ENCODE peak calls at places on chromosomes 13 and 19, in ten cellular contexts. E, D, C, Q, A, P, L, N, F and K are unnamed samples.

GRCh38 chr13:40477623-40478608 is 188.5 kb downstream of the FOXO1 start:
- DNase-seq in Q (no peak), E (no peak), D (no peak), L (no peak), N (no peak), C (no peak), P (no peak), A (no peak), F (no peak), K (peak)

GRCh38 chr19:13404236-13404635 is 102.0 kb downstream of the CACNA1A start:
- DNase-seq in P (no peak), L (no peak), E (no peak), A (no peak), Q (no peak), F (no peak), N (no peak), C (no peak), D (no peak), K (no peak)

GRCh38 chr19:30160426-30160825 is 211.8 kb upstream of the ZNF536 start:
- DNase-seq in E (no peak), F (no peak), P (no peak), L (peak), N (no peak), A (no peak), D (no peak), Q (no peak), C (no peak), K (no peak)

GRCh38 chr19:5341981-5342380 is 1.4 kb upstream of the PTPRS start:
- DNase-seq in L (no peak), Q (no peak), P (no peak), F (no peak), D (no peak), E (no peak), C (no peak), A (no peak), N (no peak), K (no peak)

GRCh38 chr19:20660473-20660872 is 898 bp downstream of the ZNF626 start:
- DNase-seq in F (no peak), Q (no peak), N (no peak), P (no peak), D (no peak), C (no peak), L (no peak), A (no peak), E (no peak), K (no peak)

GRCh38 chr13:98089246-98089645 is 53.6 kb upstream of the FARP1 start:
- DNase-seq in C (no peak), Q (no peak), L (no peak), D (no peak), E (no peak), P (no peak), F (no peak), A (peak), N (no peak), K (no peak)

GRCh38 chr13:32314968-32315254 is 252 bp downstream of the ZAR1L start:
- DNase-seq in C (no peak), A (peak), P (no peak), Q (no peak), E (peak), F (no peak), L (peak), D (peak), N (peak), K (peak)

GRCh38 chr19:30074741-30075460 is 132.9 kb downstream of the URI1 start:
- DNase-seq in Q (no peak), N (no peak), F (peak), C (no peak), P (no peak), A (no peak), L (no peak), D (no peak), E (no peak), K (no peak)

GRCh38 chr13:109412232-109412935 is 374.0 kb downstream of the IRS2 start:
- DNase-seq in C (no peak), L (peak), P (no peak), Q (peak), N (no peak), E (no peak), A (peak), F (peak), D (peak), K (peak)

GRCh38 chr19:37079238-37079637 is 1.0 kb downstream of the ZNF420 start:
- DNase-seq in F (no peak), C (no peak), N (no peak), P (no peak), Q (no peak), E (no peak), D (no peak), A (peak), L (no peak), K (no peak)

GRCh38 chr19:52048604-52049493 is at the start of gene ZNF432:
- DNase-seq in Q (peak), D (peak), F (peak), L (peak), A (peak), C (peak), P (peak), E (peak), N (peak), K (peak)

GRCh38 chr19:4304509-4305252 is at the start of gene FSD1:
- DNase-seq in Q (peak), A (peak), D (peak), L (no peak), F (peak), E (peak), P (peak), C (peak), N (no peak), K (peak)

GRCh38 chr13:38763446-38764381 is 76.8 kb downstream of the FREM2 start:
- DNase-seq in L (no peak), P (no peak), C (peak), Q (no peak), E (peak), F (no peak), A (peak), D (peak), N (no peak), K (peak)

GRCh38 chr13:77047649-77048343 is 20.8 kb upstream of the FBXL3 start:
- DNase-seq in P (no peak), F (no peak), D (peak), L (no peak), E (no peak), Q (no peak), N (no peak), C (no peak), A (no peak), K (no peak)

GRCh38 chr19:17806945-17807344 is 12.0 kb downstream of the B3GNT3 start:
- DNase-seq in C (no peak), L (no peak), Q (no peak), F (no peak), A (no peak), E (no peak), P (no peak), D (no peak), N (no peak), K (no peak)

GRCh38 chr19:29724102-29724641 is 9.1 kb upstream of the C19orf12 start:
- DNase-seq in N (no peak), C (no peak), D (peak), A (peak), L (no peak), Q (no peak), F (peak), E (no peak), P (no peak), K (peak)

GRCh38 chr13:78621086-78621485 is 17.7 kb upstream of the POU4F1 start:
- DNase-seq in A (no peak), N (no peak), F (no peak), L (no peak), C (no peak), P (no peak), D (no peak), Q (no peak), E (no peak), K (no peak)

GRCh38 chr19:5047251-5047935 is 78.5 kb downstream of the KDM4B start:
- DNase-seq in L (no peak), N (no peak), Q (no peak), D (no peak), F (no peak), P (no peak), A (no peak), E (no peak), C (no peak), K (no peak)

GRCh38 chr19:7917292-7918061 is 2.7 kb upstream of the SNAPC2 start:
- DNase-seq in L (no peak), D (no peak), A (peak), Q (peak), F (peak), N (no peak), E (peak), P (no peak), C (no peak), K (peak)

GRCh38 chr19:2969104-2969504 is 8.3 kb upstream of the TLE6 start:
- DNase-seq in E (no peak), C (no peak), N (no peak), D (no peak), P (no peak), A (no peak), L (peak), F (no peak), Q (no peak), K (no peak)

GRCh38 chr13:51539887-51540286 is 44.4 kb upstream of the WDFY2 start:
- DNase-seq in P (no peak), N (no peak), C (no peak), L (no peak), Q (no peak), F (no peak), D (no peak), A (peak), E (no peak), K (no peak)

GRCh38 chr19:51468545-51468920 is 9.8 kb upstream of the CEACAM18 start:
- DNase-seq in C (no peak), P (no peak), N (no peak), D (no peak), E (no peak), L (no peak), A (no peak), Q (no peak), F (no peak), K (no peak)

GRCh38 chr13:80783926-80784325 is 443.0 kb upstream of the SPRY2 start:
- DNase-seq in A (no peak), C (no peak), E (no peak), Q (no peak), N (no peak), F (no peak), P (no peak), L (no peak), D (no peak), K (no peak)

GRCh38 chr13:93325303-93326297 is 99.0 kb downstream of the GPC6 start:
- DNase-seq in E (no peak), A (no peak), L (no peak), N (no peak), D (no peak), Q (no peak), F (no peak), C (no peak), P (no peak), K (no peak)

GRCh38 chr19:39200818-39201145 is 3.3 kb downstream of the SYCN start:
- DNase-seq in L (no peak), A (no peak), Q (no peak), F (no peak), C (no peak), D (no peak), E (no peak), N (no peak), P (no peak), K (no peak)

GRCh38 chr13:34589581-34589980 is 352.5 kb upstream of the NBEA start:
- DNase-seq in D (no peak), E (no peak), A (no peak), L (no peak), Q (no peak), P (no peak), F (no peak), N (no peak), C (no peak), K (no peak)

GRCh38 chr19:37963190-37963947 is 56.4 kb downstream of the SIPA1L3 start:
- DNase-seq in D (no peak), A (peak), F (no peak), N (no peak), E (no peak), P (no peak), Q (no peak), C (no peak), L (no peak), K (no peak)

GRCh38 chr19:703651-704446 is 4.9 kb upstream of the PALM start:
- DNase-seq in L (peak), P (peak), N (peak), A (peak), C (peak), F (peak), E (no peak), Q (no peak), D (peak), K (peak)

GRCh38 chr19:35207391-35207871 is 21.1 kb downstream of the FAM187B start:
- DNase-seq in A (no peak), F (no peak), D (no peak), N (no peak), P (no peak), C (no peak), Q (no peak), L (peak), E (no peak), K (no peak)

GRCh38 chr13:41900918-41901317 is 60.0 kb downstream of the VWA8 start:
- DNase-seq in C (no peak), Q (no peak), P (no peak), D (no peak), A (peak), N (no peak), F (no peak), E (no peak), L (no peak), K (no peak)

GRCh38 chr13:91132786-91133185 is 214.7 kb upstream of the MIR17HG start:
- DNase-seq in A (no peak), P (no peak), C (no peak), N (no peak), Q (no peak), L (no peak), E (no peak), D (no peak), F (no peak), K (no peak)

GRCh38 chr19:43643326-43643725 is 3.7 kb upstream of the CADM4 start:
- DNase-seq in C (no peak), P (no peak), N (no peak), Q (no peak), L (no peak), D (no peak), E (no peak), A (no peak), F (no peak), K (no peak)

GRCh38 chr19:18700501-18701249 is 17.2 kb downstream of the CRTC1 start:
- DNase-seq in D (peak), F (peak), L (peak), E (no peak), P (peak), Q (peak), N (peak), C (peak), A (peak), K (peak)

GRCh38 chr19:7287716-7288115 is 6.5 kb downstream of the INSR start:
- DNase-seq in E (no peak), A (peak), F (no peak), P (no peak), L (no peak), N (no peak), Q (no peak), C (no peak), D (no peak), K (no peak)

GRCh38 chr19:43826787-43827754 is at the start of gene ZNF283:
- DNase-seq in P (peak), Q (peak), C (peak), F (peak), E (peak), A (peak), D (peak), N (peak), L (peak), K (peak)

GRCh38 chr13:97307544-97307881 is 85.4 kb downstream of the MBNL2 start:
- DNase-seq in D (no peak), A (no peak), P (no peak), E (no peak), F (no peak), Q (no peak), N (no peak), C (no peak), L (no peak), K (no peak)

GRCh38 chr19:56333506-56333905 is 18.9 kb upstream of the ZSCAN5A start:
- DNase-seq in A (peak), D (no peak), E (no peak), L (peak), F (peak), N (peak), C (peak), P (peak), Q (no peak), K (peak)